ENCODE peak calls at places on chromosomes 7 and 10, in four cellular contexts. One of them, this sample, is unnamed.

GRCh38 chr10:48494611-48495010 is 110.3 kb downstream of the ARHGAP22 start:
- DNase-seq in coronary artery: peak
- DNase-seq in AML-193: no peak
- DNase-seq in GM23248: no peak
- DNase-seq in this sample: no peak

GRCh38 chr10:61765176-61766087 is 102.7 kb downstream of the CABCOCO1 start:
- DNase-seq in coronary artery: no peak
- DNase-seq in AML-193: no peak
- DNase-seq in GM23248: no peak
- DNase-seq in this sample: no peak

GRCh38 chr7:120724448-120724847 is 133.5 kb downstream of the TSPAN12 start:
- DNase-seq in coronary artery: no peak
- DNase-seq in AML-193: no peak
- DNase-seq in GM23248: no peak
- DNase-seq in this sample: no peak

GRCh38 chr10:50992972-50993766 is 81.1 kb upstream of the PRKG1 start:
- DNase-seq in coronary artery: no peak
- DNase-seq in AML-193: no peak
- DNase-seq in GM23248: peak
- DNase-seq in this sample: no peak

GRCh38 chr7:118214051-118214832 is 10.3 kb upstream of the ANKRD7 start:
- DNase-seq in coronary artery: peak
- DNase-seq in AML-193: no peak
- DNase-seq in GM23248: peak
- DNase-seq in this sample: no peak

GRCh38 chr10:90862908-90863514 is 5.2 kb upstream of the HTR7 start:
- DNase-seq in coronary artery: no peak
- DNase-seq in AML-193: no peak
- DNase-seq in GM23248: peak
- DNase-seq in this sample: no peak

GRCh38 chr10:31242902-31243301 is 76.1 kb upstream of the ZEB1 start:
- DNase-seq in coronary artery: no peak
- DNase-seq in AML-193: peak
- DNase-seq in GM23248: peak
- DNase-seq in this sample: no peak

GRCh38 chr7:6015917-6016652 is 7.0 kb downstream of the AIMP2 start:
- DNase-seq in coronary artery: no peak
- DNase-seq in AML-193: no peak
- DNase-seq in GM23248: peak
- DNase-seq in this sample: no peak

GRCh38 chr10:111648046-111648445 is 535.5 kb downstream of the GPAM start:
- DNase-seq in coronary artery: no peak
- DNase-seq in AML-193: no peak
- DNase-seq in GM23248: peak
- DNase-seq in this sample: no peak

GRCh38 chr10:31602541-31603244 is 283.7 kb downstream of the ZEB1 start:
- DNase-seq in coronary artery: peak
- DNase-seq in AML-193: no peak
- DNase-seq in GM23248: peak
- DNase-seq in this sample: no peak

This sample was measured in type B pancreatic cell.